ENCODE peak calls at places on chromosomes 5 and 9, in nine cellular contexts. J is heart left ventricle, I is choroid plexus epithelial cell, A is fibroblast of the aortic adventitia, V is IMR-90, C is GM12878, M is ovary, Y is lung, U is Peyer's patch. P is an unnamed sample.
A peak's percentile ranks its signal among the peaks of the same experiment; 100 is the strongest.

GRCh38 chr5:168165221-168165965 is 126.1 kb upstream of the WWC1 start:
- DNase-seq in J (no peak), I (no peak), A (no peak), V (no peak), C (no peak), M (no peak), Y (no peak), U (no peak), P (no peak)

GRCh38 chr5:13408616-13409015 is 535.9 kb downstream of the DNAH5 start:
- DNase-seq in J (no peak), I (no peak), A (peak; percentile 20), V (no peak), C (no peak), M (no peak), Y (no peak), U (no peak), P (no peak)

GRCh38 chr9:98008764-98009163 is 25.6 kb downstream of the ANP32B start:
- DNase-seq in J (no peak), I (no peak), A (no peak), V (no peak), C (no peak), M (no peak), Y (no peak), U (no peak), P (no peak)

GRCh38 chr5:88203977-88204735 is 64.5 kb downstream of the TMEM161B start:
- DNase-seq in J (no peak), I (peak; percentile 14), A (no peak), V (peak; percentile 6), C (no peak), M (no peak), Y (no peak), U (no peak), P (no peak)

GRCh38 chr9:83596899-83597504 is 25.9 kb upstream of the IDNK start:
- DNase-seq in J (no peak), I (peak; percentile 57), A (peak; percentile 52), V (no peak), C (no peak), M (peak; percentile 24), Y (no peak), U (no peak), P (peak; percentile 4)

GRCh38 chr9:4873066-4873465 is 80.3 kb downstream of the RCL1 start:
- DNase-seq in J (no peak), I (no peak), A (peak; percentile 12), V (no peak), C (no peak), M (no peak), Y (no peak), U (no peak), P (no peak)

GRCh38 chr9:72872718-72873117 is 80.1 kb downstream of the ALDH1A1 start:
- DNase-seq in J (no peak), I (no peak), A (no peak), V (no peak), C (no peak), M (no peak), Y (no peak), U (no peak), P (no peak)

GRCh38 chr9:124290053-124290581 is 32.4 kb downstream of the NEK6 start:
- DNase-seq in J (no peak), I (no peak), A (no peak), V (no peak), C (no peak), M (no peak), Y (no peak), U (peak; percentile 74), P (no peak)

GRCh38 chr9:129489838-129490582 is 130.9 kb downstream of the C9orf50 start:
- DNase-seq in J (no peak), I (peak; percentile 44), A (peak; percentile 69), V (peak; percentile 45), C (no peak), M (peak; percentile 54), Y (no peak), U (peak; percentile 43), P (no peak)

GRCh38 chr5:9601055-9601739 is 29.0 kb downstream of the TAS2R1 start:
- DNase-seq in J (peak; percentile 45), I (no peak), A (peak; percentile 2), V (no peak), C (no peak), M (no peak), Y (no peak), U (no peak), P (no peak)

GRCh38 chr9:133846483-133847090 is 108.4 kb upstream of the SARDH start:
- DNase-seq in J (no peak), I (no peak), A (no peak), V (no peak), C (no peak), M (no peak), Y (no peak), U (no peak), P (no peak)

GRCh38 chr9:70868044-70868443 is 253.4 kb downstream of the TRPM3 start:
- DNase-seq in J (no peak), I (no peak), A (no peak), V (no peak), C (no peak), M (no peak), Y (no peak), U (no peak), P (no peak)

GRCh38 chr5:52693279-52693678 is 94.4 kb upstream of the ITGA1 start:
- DNase-seq in J (peak; percentile 40), I (peak; percentile 66), A (peak; percentile 59), V (peak; percentile 45), C (no peak), M (peak; percentile 25), Y (no peak), U (peak; percentile 22), P (no peak)

GRCh38 chr5:6134281-6134680 is 244.1 kb downstream of the MED10 start:
- DNase-seq in J (no peak), I (no peak), A (no peak), V (no peak), C (no peak), M (no peak), Y (no peak), U (no peak), P (no peak)

GRCh38 chr9:72271617-72272478 is 93.2 kb downstream of the ZFAND5 start:
- DNase-seq in J (no peak), I (peak; percentile 77), A (peak; percentile 66), V (peak; percentile 55), C (no peak), M (peak; percentile 54), Y (peak; percentile 62), U (peak; percentile 46), P (peak; percentile 10)

GRCh38 chr9:115115924-115116323 is 2.0 kb downstream of the TNC start:
- DNase-seq in J (no peak), I (no peak), A (peak; percentile 66), V (peak; percentile 82), C (no peak), M (no peak), Y (no peak), U (no peak), P (no peak)

GRCh38 chr5:1470762-1471211 is 25.5 kb upstream of the SLC6A3 start:
- DNase-seq in J (no peak), I (no peak), A (no peak), V (no peak), C (no peak), M (no peak), Y (no peak), U (no peak), P (no peak)

GRCh38 chr5:119316116-119316515 is 39.7 kb upstream of the TNFAIP8 start:
- DNase-seq in J (no peak), I (no peak), A (no peak), V (no peak), C (no peak), M (no peak), Y (no peak), U (no peak), P (no peak)

GRCh38 chr5:5617024-5617423 is 194.5 kb downstream of the ICE1 start:
- DNase-seq in J (no peak), I (no peak), A (no peak), V (no peak), C (no peak), M (no peak), Y (no peak), U (no peak), P (no peak)

GRCh38 chr5:60521379-60522298 is 178.3 kb downstream of the DEPDC1B start:
- DNase-seq in J (no peak), I (no peak), A (no peak), V (no peak), C (peak; percentile 56), M (no peak), Y (no peak), U (no peak), P (peak; percentile 57)
- H3K4me3 ChIP-seq in J (no peak overlapping the region), I (no peak overlapping the region), A (no peak overlapping the region), V (no peak overlapping the region), C (peak overlapping the region; percentile 78), M (no peak overlapping the region), Y (no peak overlapping the region), U (no peak overlapping the region), P (peak overlapping the region; percentile 63)

GRCh38 chr9:38227656-38228055 is 158.6 kb upstream of the SHB start:
- DNase-seq in J (no peak), I (peak; percentile 61), A (peak; percentile 1), V (peak; percentile 4), C (no peak), M (no peak), Y (no peak), U (no peak), P (no peak)
- H3K4me3 ChIP-seq in J (no peak overlapping the region), I (no peak overlapping the region), A (no peak overlapping the region), V (no peak overlapping the region), C (no peak overlapping the region), M (no peak overlapping the region), Y (no peak overlapping the region), U (no peak overlapping the region), P (no peak overlapping the region)

GRCh38 chr9:3397726-3398125 is 128.1 kb downstream of the RFX3 start:
- DNase-seq in J (no peak), I (no peak), A (no peak), V (no peak), C (no peak), M (no peak), Y (no peak), U (no peak), P (no peak)
- H3K4me3 ChIP-seq in J (no peak overlapping the region), I (no peak overlapping the region), A (no peak overlapping the region), V (no peak overlapping the region), C (peak overlapping the region; percentile 23), M (no peak overlapping the region), Y (no peak overlapping the region), U (no peak overlapping the region), P (no peak overlapping the region)

DNA sequence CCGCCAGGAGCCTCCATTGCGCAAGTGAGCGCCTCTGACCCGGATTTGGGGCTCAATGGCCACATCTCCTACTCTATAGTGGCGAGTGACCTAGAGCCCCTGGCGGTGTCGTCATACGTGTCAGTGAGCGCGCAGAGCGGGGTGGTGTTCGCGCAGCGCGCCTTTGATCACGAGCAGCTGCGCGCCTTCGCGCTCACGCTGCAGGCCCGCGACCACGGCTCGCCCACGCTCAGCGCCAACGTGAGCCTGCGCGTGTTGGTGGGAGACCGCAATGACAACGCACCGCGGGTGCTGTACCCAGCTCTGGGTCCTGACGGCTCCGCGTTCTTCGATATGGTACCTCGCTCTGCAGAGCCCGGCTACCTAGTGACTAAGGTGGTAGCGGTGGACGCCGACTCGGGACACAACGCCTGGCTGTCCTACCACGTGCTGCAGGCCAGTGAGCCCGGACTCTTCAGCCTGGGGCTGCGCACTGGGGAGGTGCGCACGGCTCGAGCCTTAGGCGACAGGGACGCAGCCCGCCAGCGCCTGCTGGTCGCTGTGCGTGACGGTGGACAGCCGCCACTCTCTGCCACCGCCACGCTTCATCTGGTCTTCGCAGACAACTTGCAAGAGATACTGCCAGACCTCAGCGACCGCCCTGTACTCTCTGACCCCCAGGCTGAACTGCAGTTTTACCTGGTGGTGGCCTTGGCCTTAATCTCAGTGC is 1.9 kb downstream of the PCDHGB6 start:
- DNase-seq in J (no peak), I (no peak), A (no peak), V (no peak), C (no peak), M (no peak), Y (no peak), U (no peak), P (no peak)
- H3K4me3 ChIP-seq in J (no peak overlapping the region), I (no peak overlapping the region), A (no peak overlapping the region), V (no peak overlapping the region), C (no peak overlapping the region), M (no peak overlapping the region), Y (no peak overlapping the region), U (no peak overlapping the region), P (no peak overlapping the region)